ENCODE peak calls at places on chromosomes 7 and 10, in four cellular contexts. G is K562, U is GM12891, Z is GM12878. Q is an unnamed sample.

GRCh38 chr7:120407015-120407414 is 134.0 kb downstream of the KCND2 start:
- DNase-seq in G (no peak), U (no peak), Z (no peak), Q (no peak)

GRCh38 chr10:70893227-70894006 is 5.1 kb upstream of the PCBD1 start:
- DNase-seq in G (no peak), U (no peak), Z (no peak), Q (no peak)

GRCh38 chr10:120336910-120337540 is 120.0 kb upstream of the PLPP4 start:
- DNase-seq in G (peak), U (peak), Z (no peak), Q (peak)

GRCh38 chr7:54769203-54769602 is 10.2 kb upstream of the SEC61G start:
- DNase-seq in G (no peak), U (no peak), Z (no peak), Q (no peak)

GRCh38 chr7:105567024-105567423 is 14.3 kb downstream of the EFCAB10 start:
- DNase-seq in G (no peak), U (no peak), Z (no peak), Q (no peak)

GRCh38 chr10:51030480-51030879 is 43.8 kb upstream of the PRKG1 start:
- DNase-seq in G (no peak), U (no peak), Z (no peak), Q (no peak)

GRCh38 chr7:29189743-29190201 is 4.8 kb upstream of the CHN2 start:
- DNase-seq in G (peak), U (peak), Z (no peak), Q (peak)

GRCh38 chr7:114084381-114085312 is 165.8 kb upstream of the PPP1R3A start:
- DNase-seq in G (no peak), U (no peak), Z (no peak), Q (peak)

GRCh38 chr7:6430271-6430940 is 17.3 kb downstream of the DAGLB start:
- DNase-seq in G (peak), U (no peak), Z (no peak), Q (no peak)

GRCh38 chr10:77718957-77719356 is 81.3 kb upstream of the KCNMA1 start:
- DNase-seq in G (no peak), U (no peak), Z (no peak), Q (no peak)

DNA sequence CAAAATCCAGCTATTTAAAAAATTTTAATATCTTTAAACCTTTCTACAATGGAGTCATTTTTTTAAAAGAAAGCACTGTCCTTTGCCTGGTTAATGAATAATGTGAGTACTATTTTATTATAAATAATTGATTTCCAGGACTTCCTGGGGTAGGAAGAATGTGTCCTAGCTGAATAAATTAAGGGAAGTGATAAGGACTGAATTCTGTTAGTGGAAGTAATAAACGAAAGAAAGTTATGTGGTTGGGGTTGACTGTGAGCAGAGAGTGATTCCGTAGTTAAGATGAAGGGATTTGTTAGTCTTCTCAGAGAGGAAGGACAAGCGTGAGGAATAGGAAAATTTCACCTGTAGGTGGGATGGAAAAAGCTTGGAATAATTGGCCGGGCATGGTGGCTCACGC is 59.1 kb downstream of the AHCYL2 start:
- DNase-seq in G (no peak), U (no peak), Z (no peak), Q (no peak)
- TF ChIP-seq SPI1 in G (no peak), U (no peak), Z (no peak), Q (no peak)

GRCh38 chr7:25029075-25029474 is 49.1 kb upstream of the OSBPL3 start:
- DNase-seq in G (no peak), U (no peak), Z (no peak), Q (no peak)

GRCh38 chr7:25026156-25026555 is 46.2 kb upstream of the OSBPL3 start:
- DNase-seq in G (no peak), U (no peak), Z (no peak), Q (no peak)

GRCh38 chr7:25031432-25031831 is 51.5 kb upstream of the OSBPL3 start:
- DNase-seq in G (peak), U (no peak), Z (no peak), Q (no peak)

GRCh38 chr7:25031007-25031406 is 51.0 kb upstream of the OSBPL3 start:
- DNase-seq in G (no peak), U (peak), Z (peak), Q (no peak)

DNA sequence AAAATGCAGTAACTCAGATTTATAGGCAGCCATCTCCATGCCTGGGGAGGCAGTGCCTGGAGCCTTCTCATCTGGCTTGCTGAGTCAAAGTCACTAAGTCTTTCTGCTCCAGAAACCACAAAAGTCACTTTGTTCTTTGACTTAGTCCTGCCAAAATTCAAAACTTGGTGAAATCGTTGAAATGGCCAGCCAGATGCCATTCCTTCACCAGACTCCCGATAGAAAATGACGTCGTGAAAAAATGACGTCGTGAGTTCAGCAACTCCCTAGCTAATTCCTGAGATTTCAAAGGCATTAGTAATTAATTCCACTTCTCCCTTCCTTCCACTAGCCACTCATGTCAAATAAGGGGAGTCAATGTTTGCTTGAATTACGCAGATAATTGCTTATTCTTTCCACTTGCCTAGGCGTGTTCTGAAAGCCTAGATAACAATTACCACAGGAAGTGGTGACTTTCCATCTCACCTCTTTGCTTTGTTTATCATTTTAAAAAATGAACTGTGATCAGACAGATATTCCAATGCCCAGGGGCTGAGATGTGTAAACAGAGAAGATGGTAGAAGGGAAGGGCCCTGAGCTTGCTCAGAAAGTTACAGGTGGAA is 48.5 kb upstream of the OSBPL3 start:
- DNase-seq in G (peak), U (no peak), Z (no peak), Q (no peak)
- TF ChIP-seq SPI1 in G (no peak), U (peak), Z (no peak), Q (no peak)

DNA sequence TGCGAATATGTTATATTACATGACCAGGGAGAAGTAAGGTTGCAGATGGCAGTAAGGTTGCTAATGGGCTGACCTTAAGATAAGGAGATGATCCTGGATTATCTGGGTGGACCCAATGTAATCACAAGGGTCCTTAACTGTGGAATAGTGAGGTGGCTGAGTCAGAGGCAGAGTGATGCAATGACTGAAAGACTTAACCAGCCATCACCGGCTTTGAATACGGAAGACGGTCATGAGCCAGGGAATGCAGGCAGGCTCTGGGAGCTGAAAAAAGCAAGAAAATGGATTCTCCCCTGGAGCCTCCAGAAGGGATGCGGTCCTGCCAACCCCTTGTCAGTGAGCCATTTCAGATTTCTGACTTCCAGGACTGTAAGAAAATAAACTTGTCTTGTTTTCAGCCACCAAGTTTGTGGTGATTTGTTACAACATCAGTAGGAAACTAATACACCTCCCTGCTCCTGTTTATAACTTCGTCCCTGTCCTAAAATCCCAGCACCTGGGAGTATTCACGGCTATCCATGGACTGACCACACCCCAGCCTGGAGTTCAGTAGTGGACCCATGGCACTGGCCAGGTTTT is 4.6 kb upstream of the C10orf95 start:
- DNase-seq in G (peak), U (no peak), Z (no peak), Q (peak)
- TF ChIP-seq SPI1 in G (no peak), U (no peak), Z (no peak), Q (no peak)

DNA sequence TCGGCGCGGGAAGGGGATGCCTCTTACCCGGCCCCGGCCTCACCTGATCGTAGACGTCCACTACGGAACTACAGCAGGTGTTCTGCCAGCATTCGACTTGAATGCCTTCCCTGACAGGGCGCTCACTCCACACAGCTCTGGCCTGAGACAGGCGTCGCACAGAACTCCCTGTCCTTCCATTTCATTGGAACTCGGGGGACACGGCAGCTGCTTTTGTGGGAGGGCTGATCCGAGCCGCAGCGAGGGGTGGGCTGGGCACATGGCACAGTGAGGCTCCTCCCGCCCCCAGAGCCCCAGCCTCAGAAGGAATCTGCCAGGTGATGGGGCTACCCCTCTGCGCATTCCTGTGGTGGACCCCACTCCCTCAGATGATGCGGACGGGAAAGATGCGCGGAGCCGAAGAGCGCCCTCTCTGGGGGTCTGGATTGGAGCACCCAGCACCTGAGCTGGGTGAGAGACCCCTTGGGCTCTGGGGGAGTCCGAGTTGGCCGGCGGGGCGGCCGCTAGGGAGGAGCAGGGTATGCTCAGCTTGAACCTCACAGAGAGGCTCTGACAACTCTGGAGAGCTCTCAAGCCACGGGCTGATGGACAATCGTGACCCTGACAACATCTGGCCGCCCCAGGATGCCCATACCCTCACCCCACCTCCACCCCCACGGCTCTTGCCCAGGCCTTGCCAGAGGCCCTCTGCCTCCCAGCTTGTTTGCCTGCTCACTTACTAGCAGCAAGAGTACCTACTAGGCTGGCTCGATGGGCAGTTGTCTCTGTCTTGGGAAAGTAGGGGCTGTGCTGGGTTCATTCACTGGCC is 36.6 kb downstream of the RASGEF1A start:
- DNase-seq in G (no peak), U (no peak), Z (no peak), Q (no peak)
- TF ChIP-seq SPI1 in G (no peak), U (no peak), Z (no peak), Q (no peak)

DNA sequence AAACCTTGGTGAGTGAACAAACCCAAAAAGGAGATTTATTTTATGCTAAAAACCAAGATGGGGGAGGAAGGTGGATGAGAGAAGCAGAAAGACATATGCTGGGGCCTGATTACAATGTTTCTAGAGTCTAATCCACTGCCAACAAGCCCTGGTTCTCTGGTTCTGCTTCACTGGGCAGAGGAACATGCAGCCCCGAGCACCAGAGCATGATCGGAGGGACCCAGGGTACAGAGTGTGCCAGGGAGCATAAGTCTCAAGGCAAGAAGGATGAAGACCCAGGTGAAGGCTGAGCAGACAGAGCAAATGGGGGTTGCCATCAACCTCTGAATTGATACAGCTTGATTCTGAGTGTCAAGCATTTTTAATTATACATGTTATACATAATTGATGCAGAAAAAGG is 30.7 kb downstream of the SLC16A12 start:
- DNase-seq in G (no peak), U (no peak), Z (no peak), Q (no peak)
- TF ChIP-seq SPI1 in G (no peak), U (no peak), Z (no peak), Q (no peak)

Q was measured in HL-60.